ENCODE peak calls at places on chromosomes 4 and X, in five cellular contexts. D, S, A, W and R are unnamed samples.

GRCh38 chr4:90328558-90328957 is 201.4 kb downstream of the CCSER1 start:
- DNase-seq in D (peak; percentile 3), S (no peak), A (peak; percentile 39), W (peak; percentile 10), R (peak; percentile 68)

GRCh38 chr4:17785858-17786257 is 4.4 kb upstream of the FAM184B start:
- DNase-seq in D (no peak), S (no peak), A (no peak), W (no peak), R (no peak)

GRCh38 chr4:38145033-38145673 is 185.0 kb downstream of the PTTG2 start:
- DNase-seq in D (no peak), S (no peak), A (no peak), W (no peak), R (no peak)

GRCh38 chrX:34918856-34919255 is 23.7 kb upstream of the FAM47B start:
- DNase-seq in D (peak; percentile 65), S (peak; percentile 1), A (peak; percentile 22), W (peak; percentile 19), R (peak; percentile 44)

GRCh38 chrX:33109858-33110257 is 101.5 kb downstream of the DMD start:
- DNase-seq in D (no peak), S (no peak), A (no peak), W (no peak), R (no peak)

GRCh38 chr4:153067376-153067775 is 131.3 kb downstream of the FHDC1 start:
- DNase-seq in D (peak; percentile 51), S (no peak), A (no peak), W (peak; percentile 40), R (no peak)

GRCh38 chr4:146243141-146243882 is 29.0 kb downstream of the REELD1 start:
- DNase-seq in D (peak; percentile 44), S (no peak), A (no peak), W (no peak), R (peak; percentile 33)

GRCh38 chr4:38526412-38526811 is 137.6 kb upstream of the KLF3 start:
- DNase-seq in D (no peak), S (no peak), A (no peak), W (no peak), R (no peak)

GRCh38 chr4:148786699-148787098 is 344.5 kb upstream of the NR3C2 start:
- DNase-seq in D (no peak), S (no peak), A (no peak), W (no peak), R (no peak)

GRCh38 chr4:56149601-56150000 is 200.9 kb downstream of the CEP135 start:
- DNase-seq in D (peak; percentile 1), S (no peak), A (no peak), W (no peak), R (no peak)

GRCh38 chrX:154751121-154751668 is 318 bp upstream of the GAB3 start:
- DNase-seq in D (no peak), S (no peak), A (peak; percentile 13), W (no peak), R (no peak)

GRCh38 chrX:1542994-1543725 is 6.2 kb upstream of the P2RY8 start:
- DNase-seq in D (no peak), S (no peak), A (no peak), W (no peak), R (no peak)

GRCh38 chrX:24479924-24480722 is 15.0 kb downstream of the PDK3 start:
- DNase-seq in D (no peak), S (peak; percentile 86), A (peak; percentile 46), W (no peak), R (no peak)

GRCh38 chr4:158750379-158750778 is 18.4 kb upstream of the FNIP2 start:
- DNase-seq in D (peak; percentile 82), S (no peak), A (no peak), W (no peak), R (no peak)

GRCh38 chrX:3811331-3812311 is 98.2 kb upstream of the PRKX start:
- DNase-seq in D (peak; percentile 14), S (peak; percentile 42), A (peak; percentile 55), W (peak; percentile 54), R (peak; percentile 33)

GRCh38 chrX:31679861-31680260 is 608.0 kb upstream of the FTHL17 start:
- DNase-seq in D (no peak), S (no peak), A (no peak), W (no peak), R (no peak)

GRCh38 chrX:15059488-15059887 is 186.3 kb downstream of the MOSPD2 start:
- DNase-seq in D (no peak), S (no peak), A (peak; percentile 16), W (no peak), R (no peak)

GRCh38 chr4:175421506-175421905 is 390.6 kb downstream of the GPM6A start:
- DNase-seq in D (peak; percentile 61), S (no peak), A (no peak), W (no peak), R (peak; percentile 30)

GRCh38 chrX:106278951-106279350 is 110.8 kb downstream of the PWWP3B start:
- DNase-seq in D (no peak), S (no peak), A (no peak), W (no peak), R (no peak)

GRCh38 chr4:103497692-103498091 is 222.1 kb downstream of the TACR3 start:
- DNase-seq in D (no peak), S (no peak), A (no peak), W (no peak), R (no peak)

GRCh38 chrX:124018031-124018430 is 56.5 kb downstream of the STAG2 start:
- DNase-seq in D (no peak), S (no peak), A (no peak), W (no peak), R (no peak)

GRCh38 chr4:26235500-26235899 is 85.3 kb upstream of the RBPJ start:
- DNase-seq in D (peak; percentile 90), S (no peak), A (peak; percentile 88), W (peak; percentile 37), R (no peak)

GRCh38 chrX:141724186-141724585 is 25.6 kb upstream of the SPANXD start:
- DNase-seq in D (no peak), S (no peak), A (no peak), W (no peak), R (no peak)